ENCODE peak calls at places on chromosome 14, in six cellular contexts. K is T47D, Q is T-helper 2 cell, C is HEK293T, S is NCI-H1092, G is type B pancreatic cell. R is an unnamed sample.

GRCh38 chr14:100030441-100031153 is 34.6 kb upstream of the EVL start:
- DNase-seq in C (no peak), G (no peak), K (no peak), S (no peak), Q (no peak), R (no peak)

GRCh38 chr14:21771671-21772070 is 98.1 kb upstream of the OR4E1 start:
- DNase-seq in C (no peak), K (peak), G (no peak), S (no peak), Q (no peak), R (no peak)

GRCh38 chr14:105331575-105332351 is 17.2 kb downstream of the PACS2 start:
- DNase-seq in C (no peak), K (no peak), G (no peak), Q (no peak), S (no peak), R (no peak)

GRCh38 chr14:94797887-94798286 is 28.0 kb upstream of the GSC start:
- DNase-seq in G (no peak), K (no peak), Q (no peak), S (no peak), C (no peak), R (no peak)

GRCh38 chr14:105989746-105990302 is 463.4 kb downstream of the TMEM121 start:
- DNase-seq in S (no peak), G (no peak), Q (peak), C (no peak), K (no peak), R (no peak)

GRCh38 chr14:30974628-30975027 is 50.8 kb upstream of the AP4S1 start:
- DNase-seq in Q (no peak), C (no peak), K (peak), S (no peak), G (no peak), R (no peak)

GRCh38 chr14:95442633-95443021 is 73.8 kb downstream of the SYNE3 start:
- DNase-seq in Q (peak), K (peak), G (no peak), C (peak), S (peak), R (peak)

GRCh38 chr14:34665785-34666425 is 36.0 kb upstream of the SNX6 start:
- DNase-seq in Q (peak), S (no peak), K (no peak), G (no peak), C (no peak), R (no peak)

GRCh38 chr14:73503648-73504047 is 12.9 kb downstream of the RIOX1 start:
- DNase-seq in K (no peak), G (no peak), C (no peak), Q (peak), S (no peak), R (no peak)

GRCh38 chr14:89134640-89135039 is 282.4 kb downstream of the FOXN3 start:
- DNase-seq in C (no peak), G (no peak), Q (no peak), S (no peak), K (no peak), R (no peak)

GRCh38 chr14:105479438-105480164 is 5.0 kb downstream of the CRIP2 start:
- DNase-seq in C (no peak), S (peak), K (no peak), Q (no peak), G (no peak), R (no peak)

GRCh38 chr14:72543325-72543724 is 350.6 kb downstream of the DPF3 start:
- DNase-seq in G (no peak), Q (no peak), S (no peak), K (no peak), C (no peak), R (no peak)

GRCh38 chr14:59018978-59019377 is 169.5 kb upstream of the DAAM1 start:
- DNase-seq in Q (no peak), C (peak), G (no peak), K (peak), S (no peak), R (peak)

GRCh38 chr14:59274991-59275391 is 86.5 kb downstream of the DAAM1 start:
- DNase-seq in C (no peak), K (no peak), Q (peak), G (no peak), S (no peak), R (no peak)

GRCh38 chr14:99671230-99672224 is 12.6 kb upstream of the CYP46A1 start:
- DNase-seq in K (no peak), S (no peak), G (no peak), C (no peak), Q (no peak), R (no peak)

GRCh38 chr14:98177551-98177950 is 1094.4 kb downstream of the BCL11B start:
- DNase-seq in C (no peak), Q (peak), G (no peak), K (no peak), S (no peak), R (no peak)

GRCh38 chr14:77508249-77508648 is 9.6 kb upstream of the ISM2 start:
- DNase-seq in C (no peak), K (no peak), Q (no peak), G (no peak), S (no peak), R (no peak)

GRCh38 chr14:54893151-54893760 is 9.4 kb downstream of the GCH1 start:
- DNase-seq in Q (peak), G (no peak), K (peak), C (peak), S (peak), R (peak)

GRCh38 chr14:43356984-43357545 is 1150.0 kb downstream of the FSCB start:
- DNase-seq in S (no peak), Q (no peak), C (no peak), G (no peak), K (no peak), R (no peak)